ENCODE peak calls at places on chromosomes 16 and 17, in nine cellular contexts. One of them, this sample, is unnamed.

GRCh38 chr17:61997649-61998048 is 67.4 kb downstream of the MED13 start:
- DNase-seq in hepatocyte: no peak
- DNase-seq in fibroblast of mammary gland: peak; percentile 78
- DNase-seq in mucosa of descending colon: no peak
- DNase-seq in glutamatergic neuron: no peak
- DNase-seq in gastrocnemius medialis: no peak
- DNase-seq in thoracic aorta: no peak
- DNase-seq in nephron progenitor cell: no peak
- DNase-seq in AG09309: peak; percentile 43
- DNase-seq in this sample: no peak

GRCh38 chr16:85086347-85087291 is 25.7 kb downstream of the CIBAR2 start:
- DNase-seq in AG09309: no peak
- DNase-seq in thoracic aorta: no peak
- DNase-seq in glutamatergic neuron: peak; percentile 74
- DNase-seq in fibroblast of mammary gland: peak; percentile 71
- DNase-seq in gastrocnemius medialis: no peak
- DNase-seq in hepatocyte: peak; percentile 67
- DNase-seq in mucosa of descending colon: peak; percentile 82
- DNase-seq in nephron progenitor cell: peak; percentile 73
- DNase-seq in this sample: no peak

GRCh38 chr16:23611936-23612335 is 15.8 kb upstream of the NDUFAB1 start:
- DNase-seq in gastrocnemius medialis: no peak
- DNase-seq in fibroblast of mammary gland: no peak
- DNase-seq in thoracic aorta: no peak
- DNase-seq in AG09309: no peak
- DNase-seq in hepatocyte: no peak
- DNase-seq in nephron progenitor cell: no peak
- DNase-seq in mucosa of descending colon: no peak
- DNase-seq in glutamatergic neuron: no peak
- DNase-seq in this sample: no peak

GRCh38 chr16:58047557-58048348 is 22.2 kb downstream of the MMP15 start:
- DNase-seq in glutamatergic neuron: no peak
- DNase-seq in fibroblast of mammary gland: no peak
- DNase-seq in AG09309: no peak
- DNase-seq in mucosa of descending colon: no peak
- DNase-seq in thoracic aorta: no peak
- DNase-seq in hepatocyte: no peak
- DNase-seq in nephron progenitor cell: no peak
- DNase-seq in gastrocnemius medialis: no peak
- DNase-seq in this sample: no peak

GRCh38 chr17:83096401-83097220 is 17.2 kb downstream of the METRNL start:
- DNase-seq in nephron progenitor cell: peak; percentile 44
- DNase-seq in AG09309: no peak
- DNase-seq in glutamatergic neuron: no peak
- DNase-seq in hepatocyte: no peak
- DNase-seq in fibroblast of mammary gland: no peak
- DNase-seq in mucosa of descending colon: peak; percentile 66
- DNase-seq in thoracic aorta: no peak
- DNase-seq in gastrocnemius medialis: peak; percentile 49
- DNase-seq in this sample: no peak

GRCh38 chr17:16150251-16150859 is 65.0 kb downstream of the NCOR1 start:
- DNase-seq in thoracic aorta: no peak
- DNase-seq in hepatocyte: no peak
- DNase-seq in mucosa of descending colon: no peak
- DNase-seq in AG09309: no peak
- DNase-seq in nephron progenitor cell: no peak
- DNase-seq in fibroblast of mammary gland: peak; percentile 49
- DNase-seq in gastrocnemius medialis: no peak
- DNase-seq in glutamatergic neuron: no peak
- DNase-seq in this sample: no peak

GRCh38 chr16:9012848-9013507 is 49.3 kb upstream of the USP7 start:
- DNase-seq in gastrocnemius medialis: no peak
- DNase-seq in fibroblast of mammary gland: no peak
- DNase-seq in AG09309: no peak
- DNase-seq in nephron progenitor cell: peak; percentile 60
- DNase-seq in glutamatergic neuron: peak; percentile 75
- DNase-seq in mucosa of descending colon: no peak
- DNase-seq in thoracic aorta: no peak
- DNase-seq in hepatocyte: peak; percentile 34
- DNase-seq in this sample: no peak

GRCh38 chr16:525520-526180 is 1.9 kb upstream of the CAPN15 start:
- DNase-seq in fibroblast of mammary gland: peak; percentile 91
- DNase-seq in mucosa of descending colon: no peak
- DNase-seq in thoracic aorta: no peak
- DNase-seq in nephron progenitor cell: no peak
- DNase-seq in AG09309: peak; percentile 61
- DNase-seq in hepatocyte: peak; percentile 84
- DNase-seq in glutamatergic neuron: no peak
- DNase-seq in gastrocnemius medialis: no peak
- DNase-seq in this sample: no peak

GRCh38 chr17:78774956-78775571 is 7.0 kb downstream of the CYTH1 start:
- DNase-seq in mucosa of descending colon: no peak
- DNase-seq in thoracic aorta: no peak
- DNase-seq in gastrocnemius medialis: no peak
- DNase-seq in glutamatergic neuron: no peak
- DNase-seq in hepatocyte: no peak
- DNase-seq in nephron progenitor cell: no peak
- DNase-seq in fibroblast of mammary gland: no peak
- DNase-seq in AG09309: no peak
- DNase-seq in this sample: no peak

GRCh38 chr16:68636064-68636551 is 9.0 kb upstream of the CDH3 start:
- DNase-seq in glutamatergic neuron: no peak
- DNase-seq in gastrocnemius medialis: no peak
- DNase-seq in nephron progenitor cell: no peak
- DNase-seq in thoracic aorta: no peak
- DNase-seq in hepatocyte: no peak
- DNase-seq in mucosa of descending colon: no peak
- DNase-seq in AG09309: no peak
- DNase-seq in fibroblast of mammary gland: no peak
- DNase-seq in this sample: no peak

GRCh38 chr17:4599505-4600281 is 15.4 kb downstream of the SMTNL2 start:
- DNase-seq in fibroblast of mammary gland: peak; percentile 30
- DNase-seq in gastrocnemius medialis: peak; percentile 80
- DNase-seq in AG09309: no peak
- DNase-seq in nephron progenitor cell: peak; percentile 77
- DNase-seq in thoracic aorta: no peak
- DNase-seq in hepatocyte: peak; percentile 94
- DNase-seq in glutamatergic neuron: peak; percentile 75
- DNase-seq in mucosa of descending colon: no peak
- DNase-seq in this sample: no peak

GRCh38 chr17:42163113-42163512 is 8.3 kb upstream of the RAB5C start:
- DNase-seq in mucosa of descending colon: peak; percentile 48
- DNase-seq in nephron progenitor cell: peak; percentile 36
- DNase-seq in thoracic aorta: no peak
- DNase-seq in AG09309: no peak
- DNase-seq in fibroblast of mammary gland: no peak
- DNase-seq in glutamatergic neuron: no peak
- DNase-seq in hepatocyte: no peak
- DNase-seq in gastrocnemius medialis: no peak
- DNase-seq in this sample: no peak

GRCh38 chr16:253833-254232 is 19.2 kb downstream of the FAM234A start:
- DNase-seq in gastrocnemius medialis: no peak
- DNase-seq in hepatocyte: no peak
- DNase-seq in thoracic aorta: no peak
- DNase-seq in AG09309: no peak
- DNase-seq in mucosa of descending colon: peak; percentile 54
- DNase-seq in fibroblast of mammary gland: no peak
- DNase-seq in glutamatergic neuron: no peak
- DNase-seq in nephron progenitor cell: no peak
- DNase-seq in this sample: no peak

DNA sequence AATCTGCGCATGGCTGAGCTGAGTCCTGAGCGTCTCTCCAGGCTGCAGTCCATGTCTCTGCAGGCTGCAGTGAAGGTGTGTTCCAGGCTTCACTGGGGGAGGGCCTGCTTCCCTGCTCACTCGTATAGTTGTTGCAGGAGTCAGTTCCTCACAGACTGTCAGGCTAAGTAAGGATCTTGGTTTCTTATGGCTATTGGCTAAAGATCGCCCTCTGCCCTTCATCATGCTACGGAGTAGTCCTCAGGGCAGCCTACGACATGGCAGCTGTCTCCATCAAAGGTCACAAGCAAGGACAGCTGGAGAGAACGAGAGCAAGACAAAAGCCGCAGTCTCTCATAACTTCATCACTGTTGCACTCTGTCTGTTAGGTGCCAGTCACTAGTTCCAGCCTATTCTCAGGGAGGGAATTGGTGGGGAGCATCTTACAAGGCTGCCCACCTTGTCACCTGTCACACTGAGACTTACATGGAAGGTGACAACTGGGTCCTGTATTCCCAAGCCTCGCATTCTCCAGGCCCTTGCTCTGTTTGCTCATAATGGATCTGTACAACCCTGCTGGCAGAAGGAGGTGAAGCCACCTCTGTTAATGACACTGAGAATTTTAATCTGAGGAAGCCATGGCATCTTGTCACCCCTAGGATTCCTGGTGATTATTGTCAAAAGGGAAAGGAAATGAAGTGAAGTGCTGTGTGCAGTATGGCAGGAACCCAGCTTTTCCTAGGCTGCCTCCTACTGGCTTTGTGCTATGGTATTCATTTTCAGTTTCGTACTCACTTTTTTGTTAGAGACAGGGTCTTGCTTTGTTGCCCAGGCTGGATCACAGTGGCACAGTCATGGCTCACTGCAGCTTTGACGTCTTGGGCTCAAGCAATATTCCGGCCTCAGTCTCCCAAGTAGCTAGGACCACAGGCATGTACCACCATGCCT is 43.4 kb downstream of the MFSD11 start:
- DNase-seq in AG09309: no peak
- DNase-seq in thoracic aorta: no peak
- DNase-seq in gastrocnemius medialis: no peak
- DNase-seq in hepatocyte: no peak
- DNase-seq in nephron progenitor cell: no peak
- DNase-seq in glutamatergic neuron: no peak
- DNase-seq in mucosa of descending colon: no peak
- DNase-seq in fibroblast of mammary gland: no peak
- DNase-seq in this sample: no peak
- TF ChIP-seq CTCF in AG09309: no peak
- TF ChIP-seq CTCF in thoracic aorta: no peak
- TF ChIP-seq CTCF in gastrocnemius medialis: no peak
- TF ChIP-seq CTCF in hepatocyte: no peak
- TF ChIP-seq CTCF in nephron progenitor cell: no peak
- TF ChIP-seq CTCF in glutamatergic neuron: no peak
- TF ChIP-seq CTCF in mucosa of descending colon: no peak
- TF ChIP-seq CTCF in fibroblast of mammary gland: peak; percentile 4
- TF ChIP-seq CTCF in this sample: peak; percentile 21

DNA sequence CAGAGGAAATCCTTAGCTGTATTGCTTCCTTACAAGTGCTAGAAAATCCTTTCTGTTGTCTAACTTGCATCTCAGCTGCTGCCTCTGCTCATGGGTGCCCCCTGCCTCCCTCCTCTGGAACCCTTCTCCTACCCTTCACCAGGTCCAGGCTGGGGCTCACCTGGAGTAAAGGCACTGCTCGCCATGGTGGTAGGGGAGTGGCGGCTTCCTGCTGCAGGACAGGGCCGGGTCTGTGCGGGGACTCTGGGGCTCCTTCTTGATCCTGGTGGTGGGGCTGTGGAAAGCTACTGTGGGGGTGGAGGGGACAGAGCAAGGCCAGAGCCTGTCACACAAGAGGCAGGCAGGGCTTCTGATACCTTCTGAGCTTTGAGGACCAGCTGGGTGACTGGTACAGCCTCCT is 12.4 kb downstream of the ETV4 start:
- DNase-seq in mucosa of descending colon: no peak
- DNase-seq in glutamatergic neuron: no peak
- DNase-seq in nephron progenitor cell: no peak
- DNase-seq in fibroblast of mammary gland: no peak
- DNase-seq in gastrocnemius medialis: no peak
- DNase-seq in thoracic aorta: no peak
- DNase-seq in hepatocyte: no peak
- DNase-seq in AG09309: no peak
- DNase-seq in this sample: peak; percentile 56
- TF ChIP-seq CTCF in mucosa of descending colon: no peak
- TF ChIP-seq CTCF in glutamatergic neuron: no peak
- TF ChIP-seq CTCF in nephron progenitor cell: no peak
- TF ChIP-seq CTCF in fibroblast of mammary gland: peak; percentile 2
- TF ChIP-seq CTCF in gastrocnemius medialis: no peak
- TF ChIP-seq CTCF in thoracic aorta: no peak
- TF ChIP-seq CTCF in hepatocyte: no peak
- TF ChIP-seq CTCF in AG09309: no peak
- TF ChIP-seq CTCF in this sample: no peak

DNA sequence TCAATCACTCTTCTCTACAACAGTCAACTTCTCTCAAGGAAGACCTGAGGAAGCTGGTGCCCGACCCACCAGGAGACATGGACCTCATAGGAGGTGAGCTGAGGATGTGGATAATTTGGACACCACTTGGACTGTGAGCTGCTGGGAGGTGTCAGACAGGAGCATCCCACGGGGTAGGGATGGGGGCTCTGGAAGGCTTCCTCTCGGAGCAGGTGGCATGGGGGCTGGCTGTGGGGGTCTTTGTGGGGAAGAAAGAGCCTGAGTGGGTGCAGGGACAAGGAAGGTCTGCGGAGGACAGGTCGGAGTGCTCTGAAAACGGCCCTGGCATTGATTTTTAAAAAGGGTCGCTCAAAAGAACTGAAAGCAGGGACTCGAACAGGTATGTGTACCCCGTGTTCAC is 64.0 kb downstream of the TBC1D16 start:
- DNase-seq in glutamatergic neuron: no peak
- DNase-seq in AG09309: no peak
- DNase-seq in mucosa of descending colon: no peak
- DNase-seq in fibroblast of mammary gland: no peak
- DNase-seq in gastrocnemius medialis: no peak
- DNase-seq in nephron progenitor cell: no peak
- DNase-seq in hepatocyte: no peak
- DNase-seq in thoracic aorta: no peak
- DNase-seq in this sample: peak; percentile 55
- TF ChIP-seq CTCF in glutamatergic neuron: no peak
- TF ChIP-seq CTCF in AG09309: no peak
- TF ChIP-seq CTCF in mucosa of descending colon: no peak
- TF ChIP-seq CTCF in fibroblast of mammary gland: no peak
- TF ChIP-seq CTCF in gastrocnemius medialis: no peak
- TF ChIP-seq CTCF in nephron progenitor cell: no peak
- TF ChIP-seq CTCF in hepatocyte: no peak
- TF ChIP-seq CTCF in thoracic aorta: no peak
- TF ChIP-seq CTCF in this sample: no peak

DNA sequence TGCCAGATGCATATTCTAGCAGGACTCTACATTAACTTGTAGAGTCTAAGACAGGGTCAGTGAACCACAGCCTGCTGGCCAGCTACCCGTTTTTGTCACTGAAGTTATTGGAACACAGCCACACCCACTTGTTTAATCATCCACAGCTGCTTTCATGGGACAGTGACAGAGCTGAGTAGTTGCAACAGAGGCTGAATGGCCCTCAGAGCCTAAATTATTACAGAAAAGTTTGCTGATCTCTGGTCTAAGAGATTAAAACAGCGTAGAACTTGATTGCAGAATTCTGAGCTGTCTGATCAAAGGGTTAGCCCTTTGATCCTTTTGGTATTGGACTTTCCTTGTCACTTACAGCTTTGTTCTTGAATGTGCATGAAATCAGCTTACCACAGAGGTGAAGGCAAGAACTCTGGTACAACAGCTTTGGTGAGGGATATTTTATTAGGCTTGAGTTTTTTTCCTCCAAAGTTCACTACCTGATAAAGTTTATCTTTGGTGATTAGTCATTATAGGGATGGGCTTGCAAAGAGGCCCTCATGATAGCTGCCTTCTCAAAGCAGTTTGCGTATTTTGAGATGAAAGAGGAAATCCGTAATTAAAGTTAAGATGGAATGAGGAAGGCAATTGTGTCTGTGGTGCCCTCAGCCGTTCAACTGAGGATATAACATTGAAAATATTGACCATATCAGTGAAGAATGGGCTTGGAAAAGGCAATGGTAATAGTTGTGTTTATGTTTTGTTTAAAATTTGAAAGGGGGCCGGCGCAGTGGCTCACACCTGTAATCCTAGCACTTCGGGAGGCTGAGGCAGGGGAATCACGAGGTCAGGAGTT is 23.7 kb downstream of the ALDH3A2 start:
- DNase-seq in fibroblast of mammary gland: peak; percentile 39
- DNase-seq in mucosa of descending colon: peak; percentile 36
- DNase-seq in glutamatergic neuron: no peak
- DNase-seq in hepatocyte: peak; percentile 62
- DNase-seq in nephron progenitor cell: no peak
- DNase-seq in gastrocnemius medialis: peak; percentile 59
- DNase-seq in AG09309: no peak
- DNase-seq in thoracic aorta: no peak
- DNase-seq in this sample: no peak
- TF ChIP-seq CTCF in fibroblast of mammary gland: peak; percentile 22
- TF ChIP-seq CTCF in mucosa of descending colon: no peak
- TF ChIP-seq CTCF in glutamatergic neuron: no peak
- TF ChIP-seq CTCF in hepatocyte: no peak
- TF ChIP-seq CTCF in nephron progenitor cell: no peak
- TF ChIP-seq CTCF in gastrocnemius medialis: no peak
- TF ChIP-seq CTCF in AG09309: peak; percentile 42
- TF ChIP-seq CTCF in thoracic aorta: no peak
- TF ChIP-seq CTCF in this sample: peak; percentile 39